ENCODE peak calls at places on chromosome 21, in five cellular contexts. One of them, this sample, is unnamed. For H3K4me1, the result is how much of the 10 kb centered on the place peaks cover.

GRCh38 chr21:32056791-32057190 is 184.0 kb downstream of the HUNK start:
- DNase-seq in A673: no peak
- DNase-seq in mammary epithelial cell: no peak
- DNase-seq in mucosa of descending colon: no peak
- DNase-seq in H1: no peak
- DNase-seq in this sample: no peak

GRCh38 chr21:29989634-29990234 is 49.9 kb upstream of the GRIK1 start:
- DNase-seq in A673: peak
- DNase-seq in mammary epithelial cell: no peak
- DNase-seq in mucosa of descending colon: no peak
- DNase-seq in H1: no peak
- DNase-seq in this sample: no peak

GRCh38 chr21:29164330-29164942 is 34.0 kb downstream of the MAP3K7CL start:
- DNase-seq in A673: peak
- DNase-seq in mammary epithelial cell: peak
- DNase-seq in mucosa of descending colon: no peak
- DNase-seq in H1: no peak
- DNase-seq in this sample: peak

GRCh38 chr21:28872218-28872617 is 120.5 kb downstream of the LTN1 start:
- DNase-seq in A673: no peak
- DNase-seq in mammary epithelial cell: peak
- DNase-seq in mucosa of descending colon: no peak
- DNase-seq in H1: no peak
- DNase-seq in this sample: no peak

GRCh38 chr21:26191609-26192008 is 21.0 kb upstream of the APP start:
- DNase-seq in A673: no peak
- DNase-seq in mammary epithelial cell: no peak
- DNase-seq in mucosa of descending colon: no peak
- DNase-seq in H1: no peak
- DNase-seq in this sample: no peak

GRCh38 chr21:32484706-32485380 is 72.3 kb downstream of the EVA1C start:
- DNase-seq in A673: no peak
- DNase-seq in mammary epithelial cell: no peak
- DNase-seq in mucosa of descending colon: peak
- DNase-seq in H1: no peak
- DNase-seq in this sample: peak

GRCh38 chr21:38965910-38966504 is 160.3 kb downstream of the ETS2 start:
- DNase-seq in A673: no peak
- DNase-seq in mammary epithelial cell: no peak
- DNase-seq in mucosa of descending colon: peak
- DNase-seq in H1: no peak
- DNase-seq in this sample: peak

GRCh38 chr21:34037446-34037845 is 35.9 kb upstream of the MRPS6 start:
- DNase-seq in A673: no peak
- DNase-seq in mammary epithelial cell: peak
- DNase-seq in mucosa of descending colon: no peak
- DNase-seq in H1: no peak
- DNase-seq in this sample: no peak

GRCh38 chr21:36839735-36840134 is 126.7 kb downstream of the HLCS start:
- DNase-seq in A673: no peak
- DNase-seq in mammary epithelial cell: no peak
- DNase-seq in mucosa of descending colon: no peak
- DNase-seq in H1: no peak
- DNase-seq in this sample: no peak

GRCh38 chr21:33848252-33848953 is 67.2 kb downstream of the ATP5PO start:
- DNase-seq in A673: no peak
- DNase-seq in mammary epithelial cell: peak
- DNase-seq in mucosa of descending colon: peak
- DNase-seq in H1: no peak
- DNase-seq in this sample: no peak

GRCh38 chr21:36706951-36707762 is 8.2 kb downstream of the SIM2 start:
- DNase-seq in A673: peak
- DNase-seq in mammary epithelial cell: no peak
- DNase-seq in mucosa of descending colon: no peak
- DNase-seq in H1: no peak
- DNase-seq in this sample: no peak

GRCh38 chr21:27741736-27742135 is 774.8 kb upstream of the ADAMTS5 start:
- DNase-seq in A673: no peak
- DNase-seq in mammary epithelial cell: no peak
- DNase-seq in mucosa of descending colon: no peak
- DNase-seq in H1: no peak
- DNase-seq in this sample: no peak

GRCh38 chr21:46456750-46457149 is 1.9 kb upstream of the DIP2A start:
- DNase-seq in A673: no peak
- DNase-seq in mammary epithelial cell: peak
- DNase-seq in mucosa of descending colon: no peak
- DNase-seq in H1: no peak
- DNase-seq in this sample: no peak

GRCh38 chr21:39014751-39015150 is 168.5 kb downstream of the PSMG1 start:
- DNase-seq in A673: no peak
- DNase-seq in mammary epithelial cell: peak
- DNase-seq in mucosa of descending colon: no peak
- DNase-seq in H1: no peak
- DNase-seq in this sample: no peak

DNA sequence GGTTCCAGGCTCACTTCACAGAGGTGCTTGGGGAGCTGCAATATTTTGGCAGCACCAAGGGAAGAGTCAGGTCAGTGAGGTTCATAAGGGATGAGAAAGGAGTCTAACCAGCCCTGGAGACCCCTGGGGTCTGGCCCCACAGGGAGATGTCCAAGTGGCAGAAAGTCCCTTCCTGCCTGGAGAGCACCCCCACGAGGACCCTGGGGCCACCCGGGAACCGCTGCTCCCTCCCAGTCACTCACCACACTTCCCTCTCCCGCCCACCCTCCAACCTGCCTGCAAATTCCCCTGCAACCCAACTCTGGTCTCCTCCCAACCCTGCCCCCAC is 6.5 kb upstream of the ITGB2 start:
- DNase-seq in A673: no peak
- DNase-seq in mammary epithelial cell: no peak
- DNase-seq in mucosa of descending colon: no peak
- DNase-seq in H1: no peak
- DNase-seq in this sample: no peak
- H3K4me1 ChIP-seq in A673: half or more
- H3K4me1 ChIP-seq in mammary epithelial cell: half or more
- H3K4me1 ChIP-seq in mucosa of descending colon: under half
- H3K4me1 ChIP-seq in H1: under half
- H3K4me1 ChIP-seq in this sample: under half

GRCh38 chr21:43731891-43732711 is 13.2 kb downstream of the PDXK start:
- DNase-seq in A673: peak
- DNase-seq in mammary epithelial cell: no peak
- DNase-seq in mucosa of descending colon: no peak
- DNase-seq in H1: no peak
- DNase-seq in this sample: no peak
- H3K4me1 ChIP-seq in A673: half or more
- H3K4me1 ChIP-seq in mammary epithelial cell: half or more
- H3K4me1 ChIP-seq in mucosa of descending colon: half or more
- H3K4me1 ChIP-seq in H1: under half
- H3K4me1 ChIP-seq in this sample: half or more

DNA sequence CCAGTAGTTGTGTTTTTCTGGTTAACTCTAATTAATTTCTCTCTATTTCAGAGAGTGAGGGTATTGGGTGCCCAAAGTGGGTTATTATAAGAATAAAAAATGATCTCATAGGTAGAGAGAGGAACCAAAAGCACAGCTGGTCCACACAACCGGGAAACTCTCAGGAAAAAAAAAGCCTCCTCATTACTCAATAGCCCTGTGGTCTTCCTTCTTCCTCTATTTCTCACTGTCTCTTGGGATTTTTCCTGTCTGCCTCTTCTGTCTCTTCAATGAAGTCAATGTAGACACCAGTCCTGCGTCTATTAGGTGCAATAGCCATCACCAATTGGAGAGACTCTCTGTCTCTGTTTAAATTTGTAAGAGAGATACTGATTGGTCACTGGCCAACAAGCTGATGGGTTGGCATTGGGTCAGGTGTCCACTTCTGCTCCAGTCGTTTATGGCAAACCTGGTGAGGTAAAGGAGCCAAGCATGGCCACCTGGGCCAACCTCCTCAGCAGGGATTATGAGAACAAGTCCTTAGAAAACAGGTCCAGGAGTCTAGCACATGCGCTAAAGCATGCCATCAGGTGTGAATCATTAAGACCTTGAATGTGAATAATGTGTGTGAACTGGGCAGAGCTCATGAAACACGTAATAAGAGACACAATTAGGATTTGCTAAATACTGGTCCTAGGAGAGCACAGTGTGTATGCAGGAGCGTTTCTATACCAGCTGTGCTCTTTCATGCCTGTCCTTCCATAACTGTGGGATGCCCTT is 443.0 kb upstream of the RUNX1 start:
- DNase-seq in A673: no peak
- DNase-seq in mammary epithelial cell: no peak
- DNase-seq in mucosa of descending colon: no peak
- DNase-seq in H1: no peak
- DNase-seq in this sample: no peak
- H3K4me1 ChIP-seq in A673: under half
- H3K4me1 ChIP-seq in mammary epithelial cell: under half
- H3K4me1 ChIP-seq in mucosa of descending colon: under half
- H3K4me1 ChIP-seq in H1: under half
- H3K4me1 ChIP-seq in this sample: under half

GRCh38 chr21:41880153-41880552 is 1.0 kb upstream of the PRDM15 start:
- DNase-seq in A673: no peak
- DNase-seq in mammary epithelial cell: no peak
- DNase-seq in mucosa of descending colon: no peak
- DNase-seq in H1: no peak
- DNase-seq in this sample: no peak

GRCh38 chr21:41876928-41877652 is 2.1 kb downstream of the PRDM15 start:
- DNase-seq in A673: no peak
- DNase-seq in mammary epithelial cell: no peak
- DNase-seq in mucosa of descending colon: no peak
- DNase-seq in H1: no peak
- DNase-seq in this sample: no peak

GRCh38 chr21:41879190-41879998 is at the start of gene PRDM15:
- DNase-seq in A673: peak
- DNase-seq in mammary epithelial cell: peak
- DNase-seq in mucosa of descending colon: peak
- DNase-seq in H1: no peak
- DNase-seq in this sample: peak

GRCh38 chr21:41877901-41878830 is 978 bp downstream of the PRDM15 start:
- DNase-seq in A673: peak
- DNase-seq in mammary epithelial cell: peak
- DNase-seq in mucosa of descending colon: peak
- DNase-seq in H1: no peak
- DNase-seq in this sample: peak

DNA sequence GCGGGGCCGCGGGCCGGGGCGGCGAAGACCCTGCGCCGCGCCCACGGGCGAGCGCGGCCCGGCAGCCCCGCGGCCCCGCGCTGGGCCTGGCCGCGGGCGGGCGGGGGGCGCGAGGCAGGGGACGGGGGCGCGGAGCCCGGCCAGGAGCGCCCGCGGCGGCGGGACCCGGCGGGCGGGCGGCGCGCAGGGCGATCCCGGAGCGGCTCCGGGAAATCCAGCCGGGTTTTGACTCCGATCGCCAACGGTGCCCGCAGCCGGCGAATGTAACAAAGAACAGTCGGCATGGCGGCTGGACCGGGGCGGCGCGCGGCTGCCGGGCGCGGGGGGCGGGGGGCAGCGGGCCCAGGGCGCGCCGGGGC is 334 bp downstream of the PRDM15 start:
- DNase-seq in A673: peak
- DNase-seq in mammary epithelial cell: peak
- DNase-seq in mucosa of descending colon: peak
- DNase-seq in H1: no peak
- DNase-seq in this sample: peak
- H3K4me1 ChIP-seq in A673: under half
- H3K4me1 ChIP-seq in mammary epithelial cell: under half
- H3K4me1 ChIP-seq in mucosa of descending colon: under half
- H3K4me1 ChIP-seq in H1: under half
- H3K4me1 ChIP-seq in this sample: under half

This sample was measured in body of pancreas.